ENCODE peak calls at places on chromosomes 7 and 10, in eight cellular contexts. C is breast epithelium, H is mesothelial cell of epicardium, J is endothelial cell, O is NCI-H2107, F is HL-60, V is MCF 10A, T is GDM1. D is an unnamed sample.

GRCh38 chr7:120043250-120043649 is 229.7 kb upstream of the KCND2 start:
- DNase-seq in C (no peak), H (no peak), J (no peak), O (no peak), F (no peak), V (no peak), T (no peak), D (no peak)

GRCh38 chr7:151808296-151809155 is 68.4 kb downstream of the PRKAG2 start:
- DNase-seq in C (no peak), H (no peak), J (no peak), O (no peak), F (no peak), V (peak), T (no peak), D (no peak)

GRCh38 chr7:155836216-155837125 is 24.2 kb upstream of the SHH start:
- DNase-seq in C (no peak), H (no peak), J (no peak), O (no peak), F (no peak), V (no peak), T (no peak), D (no peak)

GRCh38 chr7:141960687-141961422 is 12.7 kb downstream of the TAS2R38 start:
- DNase-seq in C (no peak), H (no peak), J (no peak), O (no peak), F (peak), V (no peak), T (no peak), D (peak)

GRCh38 chr7:108396094-108396493 is 60.1 kb downstream of the NRCAM start:
- DNase-seq in C (no peak), H (no peak), J (no peak), O (no peak), F (no peak), V (no peak), T (no peak), D (no peak)

GRCh38 chr10:125038637-125039036 is 96.7 kb downstream of the ZRANB1 start:
- DNase-seq in C (no peak), H (no peak), J (no peak), O (no peak), F (no peak), V (peak), T (no peak), D (no peak)

GRCh38 chr7:50166997-50167961 is 74.2 kb upstream of the ZPBP start:
- DNase-seq in C (no peak), H (no peak), J (no peak), O (no peak), F (no peak), V (no peak), T (peak), D (peak)

GRCh38 chr7:4138866-4139265 is 543.2 kb upstream of the FOXK1 start:
- DNase-seq in C (no peak), H (no peak), J (no peak), O (no peak), F (no peak), V (no peak), T (no peak), D (no peak)

GRCh38 chr10:3426190-3426845 is 253.7 kb upstream of the PITRM1 start:
- DNase-seq in C (no peak), H (no peak), J (no peak), O (no peak), F (no peak), V (peak), T (no peak), D (no peak)

GRCh38 chr10:27660705-27661104 is 84.9 kb downstream of the MKX start:
- DNase-seq in C (no peak), H (no peak), J (no peak), O (no peak), F (no peak), V (no peak), T (no peak), D (no peak)

GRCh38 chr7:38574121-38574520 is 57.1 kb downstream of the AMPH start:
- DNase-seq in C (no peak), H (no peak), J (no peak), O (no peak), F (no peak), V (no peak), T (no peak), D (no peak)

GRCh38 chr10:6383099-6383812 is 180.5 kb downstream of the PFKFB3 start:
- DNase-seq in C (no peak), H (no peak), J (no peak), O (no peak), F (no peak), V (no peak), T (no peak), D (no peak)

GRCh38 chr10:127485153-127485857 is 63.8 kb upstream of the NPS start:
- DNase-seq in C (no peak), H (no peak), J (peak), O (no peak), F (no peak), V (peak), T (no peak), D (no peak)

GRCh38 chr7:37287093-37287492 is 161.6 kb downstream of the ELMO1 start:
- DNase-seq in C (no peak), H (no peak), J (no peak), O (no peak), F (no peak), V (peak), T (no peak), D (no peak)

GRCh38 chr10:15636446-15636845 is 83.3 kb downstream of the ITGA8 start:
- DNase-seq in C (no peak), H (no peak), J (no peak), O (no peak), F (no peak), V (no peak), T (no peak), D (no peak)

GRCh38 chr10:60283397-60283796 is 106.3 kb downstream of the ANK3 start:
- DNase-seq in C (no peak), H (no peak), J (no peak), O (no peak), F (no peak), V (peak), T (no peak), D (no peak)

GRCh38 chr10:23448802-23449570 is 10.1 kb downstream of the OTUD1 start:
- DNase-seq in C (no peak), H (no peak), J (no peak), O (no peak), F (no peak), V (no peak), T (no peak), D (peak)

GRCh38 chr7:151091431-151091830 is 5.2 kb downstream of the AGAP3 start:
- DNase-seq in C (no peak), H (no peak), J (peak), O (no peak), F (no peak), V (peak), T (no peak), D (no peak)

GRCh38 chr7:157990226-157990877 is 597.3 kb downstream of the PTPRN2 start:
- DNase-seq in C (no peak), H (no peak), J (no peak), O (no peak), F (no peak), V (no peak), T (no peak), D (no peak)

GRCh38 chr10:86668297-86669165 is at the start of gene LDB3:
- DNase-seq in C (no peak), H (no peak), J (no peak), O (peak), F (no peak), V (peak), T (no peak), D (no peak)

GRCh38 chr10:14782691-14783363 is 8.1 kb upstream of the FAM107B start:
- DNase-seq in C (no peak), H (no peak), J (peak), O (no peak), F (no peak), V (peak), T (peak), D (peak)

GRCh38 chr7:146004805-146005204 is 111.8 kb upstream of the CNTNAP2 start:
- DNase-seq in C (no peak), H (no peak), J (no peak), O (no peak), F (no peak), V (no peak), T (no peak), D (no peak)

GRCh38 chr10:122590158-122590557 is 29.6 kb downstream of the DMBT1 start:
- DNase-seq in C (no peak), H (no peak), J (no peak), O (no peak), F (no peak), V (no peak), T (no peak), D (no peak)

GRCh38 chr10:79454259-79454658 is 8.8 kb upstream of the ZCCHC24 start:
- DNase-seq in C (no peak), H (no peak), J (no peak), O (no peak), F (no peak), V (peak), T (no peak), D (no peak)

GRCh38 chr7:121752706-121753105 is 120.3 kb upstream of the PTPRZ1 start:
- DNase-seq in C (no peak), H (no peak), J (no peak), O (no peak), F (no peak), V (peak), T (no peak), D (peak)

GRCh38 chr10:14146005-14146404 is 184.7 kb downstream of the FRMD4A start:
- DNase-seq in C (no peak), H (no peak), J (no peak), O (no peak), F (no peak), V (peak), T (no peak), D (no peak)

GRCh38 chr7:151014950-151015349 is 9.3 kb downstream of the ATG9B start:
- DNase-seq in C (no peak), H (no peak), J (no peak), O (no peak), F (no peak), V (peak), T (no peak), D (no peak)

GRCh38 chr10:97771913-97772823 is at the start of gene SFRP5:
- DNase-seq in C (no peak), H (no peak), J (no peak), O (no peak), F (no peak), V (no peak), T (no peak), D (no peak)

GRCh38 chr10:96683710-96684109 is 36.6 kb downstream of the PIK3AP1 start:
- DNase-seq in C (no peak), H (no peak), J (no peak), O (no peak), F (no peak), V (no peak), T (no peak), D (no peak)

GRCh38 chr7:80851896-80852476 is 66.9 kb downstream of the SEMA3C start:
- DNase-seq in C (no peak), H (no peak), J (no peak), O (no peak), F (no peak), V (peak), T (no peak), D (no peak)

GRCh38 chr7:1025747-1026581 is 18.4 kb upstream of the GPR146 start:
- DNase-seq in C (no peak), H (peak), J (no peak), O (peak), F (no peak), V (no peak), T (no peak), D (no peak)

GRCh38 chr7:12771378-12771877 is 84.0 kb downstream of the ARL4A start:
- DNase-seq in C (no peak), H (no peak), J (no peak), O (peak), F (no peak), V (no peak), T (no peak), D (no peak)

GRCh38 chr10:132637477-132638129 is 100.0 kb downstream of the INPP5A start:
- DNase-seq in C (no peak), H (no peak), J (peak), O (peak), F (no peak), V (peak), T (no peak), D (peak)

GRCh38 chr7:22845221-22845844 is 22.7 kb upstream of the TOMM7 start:
- DNase-seq in C (peak), H (no peak), J (no peak), O (no peak), F (no peak), V (no peak), T (no peak), D (no peak)

GRCh38 chr7:132333301-132333700 is 243.0 kb downstream of the PLXNA4 start:
- DNase-seq in C (no peak), H (no peak), J (no peak), O (no peak), F (no peak), V (no peak), T (no peak), D (no peak)

GRCh38 chr10:9215121-9215520 is 1160.6 kb downstream of the GATA3 start:
- DNase-seq in C (no peak), H (no peak), J (no peak), O (no peak), F (no peak), V (no peak), T (no peak), D (no peak)

GRCh38 chr10:78025685-78026364 is 3.5 kb downstream of the POLR3A start:
- DNase-seq in C (no peak), H (no peak), J (no peak), O (no peak), F (no peak), V (peak), T (no peak), D (no peak)

GRCh38 chr7:100731937-100732636 is 1.3 kb upstream of the ZAN start:
- DNase-seq in C (no peak), H (no peak), J (no peak), O (no peak), F (no peak), V (no peak), T (no peak), D (no peak)

GRCh38 chr10:122021828-122022227 is 32.9 kb downstream of the TACC2 start:
- DNase-seq in C (no peak), H (no peak), J (no peak), O (no peak), F (no peak), V (no peak), T (no peak), D (no peak)

D was measured in Kasumi-1.